ENCODE peak calls at places on chromosomes 1 and 21, in nine cellular contexts. Z is GM23248, R is body of pancreas, E is tibial nerve, N is astrocyte, I is aorta, M is mucosa of descending colon, J is A673, D is fibroblast of lung. Y is an unnamed sample. For H3K9me3, the result is how much of the 10 kb centered on the place peaks cover.

GRCh38 chr1:22812092-22812880 is 101.6 kb downstream of the EPHB2 start:
- DNase-seq in Z (no peak), R (no peak), E (no peak), N (no peak), I (peak), M (no peak), J (no peak), D (no peak), Y (no peak)

GRCh38 chr1:110390096-110390495 is 730 bp downstream of the SLC16A4 start:
- DNase-seq in Z (peak), R (no peak), E (peak), N (peak), I (peak), M (no peak), J (no peak), D (peak), Y (peak)

GRCh38 chr1:234731371-234732085 is 121.5 kb upstream of the IRF2BP2 start:
- DNase-seq in Z (peak), R (no peak), E (no peak), N (peak), I (peak), M (no peak), J (no peak), D (peak), Y (no peak)

GRCh38 chr1:228279011-228279721 is 71.3 kb downstream of the OBSCN start:
- DNase-seq in Z (no peak), R (no peak), E (no peak), N (no peak), I (no peak), M (no peak), J (no peak), D (no peak), Y (no peak)

GRCh38 chr1:19825298-19825697 is 10.2 kb upstream of the RNF186 start:
- DNase-seq in Z (no peak), R (peak), E (no peak), N (no peak), I (no peak), M (no peak), J (peak), D (no peak), Y (no peak)

GRCh38 chr1:16006552-16007485 is 2.8 kb downstream of the SRARP start:
- DNase-seq in Z (peak), R (no peak), E (no peak), N (no peak), I (peak), M (no peak), J (peak), D (peak), Y (no peak)

GRCh38 chr1:41870076-41870562 is 48.6 kb downstream of the HIVEP3 start:
- DNase-seq in Z (peak), R (no peak), E (no peak), N (peak), I (no peak), M (no peak), J (peak), D (peak), Y (no peak)

GRCh38 chr1:65948609-65949229 is 156.0 kb downstream of the PDE4B start:
- DNase-seq in Z (peak), R (no peak), E (no peak), N (peak), I (no peak), M (no peak), J (peak), D (peak), Y (no peak)

GRCh38 chr1:232509570-232509969 is 120.4 kb downstream of the SIPA1L2 start:
- DNase-seq in Z (no peak), R (no peak), E (no peak), N (peak), I (no peak), M (no peak), J (no peak), D (peak), Y (no peak)

GRCh38 chr1:15246960-15247614 is at the start of gene FHAD1:
- DNase-seq in Z (peak), R (peak), E (no peak), N (peak), I (peak), M (peak), J (peak), D (peak), Y (no peak)

GRCh38 chr1:205456383-205456867 is 580 bp upstream of the BLACAT1 start:
- DNase-seq in Z (no peak), R (no peak), E (no peak), N (no peak), I (no peak), M (no peak), J (no peak), D (no peak), Y (no peak)

GRCh38 chr1:116768416-116768815 is 14.2 kb downstream of the CD2 start:
- DNase-seq in Z (no peak), R (no peak), E (no peak), N (no peak), I (no peak), M (no peak), J (no peak), D (no peak), Y (no peak)

GRCh38 chr1:97573560-97573959 is 347.3 kb downstream of the DPYD start:
- DNase-seq in Z (peak), R (no peak), E (no peak), N (no peak), I (no peak), M (no peak), J (no peak), D (no peak), Y (no peak)

GRCh38 chr1:51839094-51839493 is 39.4 kb downstream of the NRDC start:
- DNase-seq in Z (no peak), R (no peak), E (no peak), N (no peak), I (no peak), M (no peak), J (no peak), D (no peak), Y (no peak)

GRCh38 chr1:228340686-228341449 is 65.8 kb downstream of the TRIM11 start:
- DNase-seq in Z (no peak), R (peak), E (no peak), N (no peak), I (peak), M (peak), J (peak), D (no peak), Y (peak)

GRCh38 chr1:47569681-47570470 is 132.0 kb downstream of the FOXD2 start:
- DNase-seq in Z (peak), R (peak), E (peak), N (peak), I (peak), M (no peak), J (peak), D (peak), Y (peak)

GRCh38 chr1:212514056-212514614 is 81.4 kb downstream of the NENF start:
- DNase-seq in Z (peak), R (peak), E (peak), N (peak), I (peak), M (peak), J (peak), D (peak), Y (peak)

GRCh38 chr1:47507921-47508894 is 70.4 kb downstream of the FOXD2 start:
- DNase-seq in Z (peak), R (peak), E (no peak), N (no peak), I (peak), M (peak), J (peak), D (no peak), Y (peak)

GRCh38 chr1:41713557-41714327 is 205.0 kb downstream of the HIVEP3 start:
- DNase-seq in Z (peak), R (no peak), E (no peak), N (peak), I (no peak), M (no peak), J (peak), D (peak), Y (no peak)

GRCh38 chr1:7587726-7588456 is 183.2 kb upstream of the VAMP3 start:
- DNase-seq in Z (no peak), R (no peak), E (no peak), N (no peak), I (peak), M (peak), J (no peak), D (no peak), Y (peak)

GRCh38 chr1:218171302-218171893 is 113.7 kb upstream of the RRP15 start:
- DNase-seq in Z (peak), R (no peak), E (no peak), N (peak), I (no peak), M (no peak), J (peak), D (peak), Y (no peak)

GRCh38 chr1:53326598-53327182 is 1.2 kb downstream of the LRP8 start:
- DNase-seq in Z (peak), R (no peak), E (no peak), N (peak), I (no peak), M (peak), J (peak), D (no peak), Y (no peak)

GRCh38 chr1:14970115-14970798 is 183.3 kb upstream of the TMEM51 start:
- DNase-seq in Z (peak), R (peak), E (peak), N (peak), I (peak), M (no peak), J (peak), D (peak), Y (peak)

GRCh38 chr1:5975133-5975880 is 16.9 kb downstream of the NPHP4 start:
- DNase-seq in Z (peak), R (peak), E (no peak), N (peak), I (no peak), M (peak), J (peak), D (peak), Y (no peak)

GRCh38 chr1:31584869-31585735 is 8.8 kb downstream of the TINAGL1 start:
- DNase-seq in Z (no peak), R (no peak), E (no peak), N (no peak), I (no peak), M (no peak), J (no peak), D (no peak), Y (no peak)

GRCh38 chr21:38352536-38353219 is 95.9 kb downstream of the KCNJ15 start:
- DNase-seq in Z (peak), R (peak), E (peak), N (peak), I (peak), M (no peak), J (peak), D (peak), Y (peak)

GRCh38 chr1:77459881-77460280 is 178.1 kb downstream of the AK5 start:
- DNase-seq in Z (peak), R (no peak), E (no peak), N (peak), I (no peak), M (no peak), J (peak), D (peak), Y (no peak)

GRCh38 chr1:224116131-224116530 is 2.2 kb downstream of the FBXO28 start:
- DNase-seq in Z (peak), R (no peak), E (no peak), N (peak), I (no peak), M (no peak), J (peak), D (peak), Y (no peak)

GRCh38 chr21:35026617-35027557 is 22.2 kb downstream of the RUNX1 start:
- DNase-seq in Z (peak), R (no peak), E (peak), N (peak), I (peak), M (peak), J (no peak), D (peak), Y (peak)

GRCh38 chr1:29297476-29297875 is 61.2 kb downstream of the PTPRU start:
- DNase-seq in Z (no peak), R (no peak), E (no peak), N (peak), I (no peak), M (no peak), J (no peak), D (peak), Y (no peak)

GRCh38 chr1:45337630-45338320 is 2.2 kb upstream of the TOE1 start:
- DNase-seq in Z (no peak), R (no peak), E (no peak), N (no peak), I (no peak), M (no peak), J (no peak), D (peak), Y (no peak)

GRCh38 chr1:219185486-219186117 is 11.9 kb downstream of the LYPLAL1 start:
- DNase-seq in Z (peak), R (no peak), E (no peak), N (no peak), I (no peak), M (no peak), J (no peak), D (no peak), Y (no peak)

GRCh38 chr1:232471250-232471649 is 158.7 kb downstream of the SIPA1L2 start:
- DNase-seq in Z (no peak), R (no peak), E (no peak), N (no peak), I (no peak), M (no peak), J (peak), D (no peak), Y (no peak)

GRCh38 chr1:229339520-229339919 is 3.3 kb downstream of the CCSAP start:
- DNase-seq in Z (peak), R (no peak), E (no peak), N (no peak), I (no peak), M (no peak), J (no peak), D (no peak), Y (no peak)

GRCh38 chr1:99207216-99207615 is 57.1 kb upstream of the PLPPR4 start:
- DNase-seq in Z (no peak), R (no peak), E (no peak), N (no peak), I (no peak), M (no peak), J (no peak), D (no peak), Y (no peak)

GRCh38 chr1:202516434-202516877 is 168.0 kb downstream of the PPP1R12B start:
- DNase-seq in Z (no peak), R (no peak), E (no peak), N (peak), I (no peak), M (no peak), J (no peak), D (peak), Y (no peak)

GRCh38 chr1:109894823-109895719 is 15.6 kb upstream of the CSF1 start:
- DNase-seq in Z (no peak), R (no peak), E (no peak), N (no peak), I (no peak), M (no peak), J (no peak), D (no peak), Y (no peak)

GRCh38 chr1:24018611-24019580 is 38.8 kb upstream of the SRSF10 start:
- DNase-seq in Z (peak), R (peak), E (peak), N (peak), I (peak), M (peak), J (peak), D (peak), Y (peak)

GRCh38 chr1:248359415-248359814 is 2.0 kb upstream of the OR2T4 start:
- DNase-seq in Z (no peak), R (no peak), E (no peak), N (no peak), I (no peak), M (no peak), J (no peak), D (no peak), Y (no peak)
- H3K9me3 ChIP-seq in Z (under half), R (under half), E (under half), N (under half), I (under half), M (under half), J (under half), D (under half), Y (under half)

DNA sequence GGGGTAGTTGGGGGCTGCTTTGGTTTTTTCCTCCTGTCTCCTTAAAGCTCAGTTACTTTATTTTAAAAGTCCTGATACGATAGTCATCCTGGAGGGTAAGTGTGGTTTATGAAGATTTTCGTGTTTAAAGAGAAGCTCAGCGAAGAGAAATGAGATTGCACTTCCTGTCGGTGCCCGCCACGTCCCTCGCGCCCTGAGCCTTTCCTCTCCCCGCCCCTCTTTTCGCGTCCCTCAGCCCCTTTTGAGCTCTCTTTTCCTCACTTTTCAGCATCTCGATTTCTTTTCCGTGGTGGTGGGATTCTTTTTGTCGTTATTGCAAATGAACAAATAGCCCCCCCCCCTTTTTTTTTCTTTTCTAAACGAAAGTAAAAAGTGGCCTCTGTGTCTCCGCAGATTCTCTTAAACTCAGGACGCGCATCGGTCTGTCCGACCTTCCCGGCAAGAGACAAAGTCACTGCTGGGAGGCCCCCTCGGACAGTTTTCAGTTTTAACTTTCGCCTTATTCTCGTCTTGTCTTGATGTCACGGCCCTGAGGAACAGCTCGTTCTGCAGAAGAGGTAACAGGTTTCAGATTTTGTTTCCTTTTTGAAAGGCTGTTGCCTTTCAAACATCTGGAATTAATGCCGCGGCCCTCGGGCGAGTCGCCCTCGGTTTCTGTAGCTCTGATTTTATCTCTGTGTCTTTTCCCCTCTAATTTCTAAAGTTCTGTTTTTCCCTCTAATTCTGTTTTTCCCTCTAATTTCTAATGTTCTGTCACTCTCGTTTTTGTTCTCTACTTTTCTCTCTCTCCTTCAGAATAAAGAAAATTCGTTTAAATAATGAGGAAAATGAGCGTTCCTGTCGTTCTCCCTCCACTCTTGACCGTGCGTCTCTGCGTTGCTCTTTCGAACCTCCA is 1.0 kb upstream of the DMRTA2 start:
- DNase-seq in Z (no peak), R (no peak), E (no peak), N (no peak), I (no peak), M (no peak), J (peak), D (no peak), Y (no peak)
- H3K9me3 ChIP-seq in Z (under half), R (under half), E (under half), N (under half), I (under half), M (under half), J (under half), D (under half), Y (under half)

GRCh38 chr1:3116560-3116959 is 47.6 kb downstream of the PRDM16 start:
- DNase-seq in Z (no peak), R (no peak), E (no peak), N (no peak), I (no peak), M (no peak), J (no peak), D (no peak), Y (no peak)
- H3K9me3 ChIP-seq in Z (under half), R (under half), E (under half), N (under half), I (under half), M (under half), J (under half), D (under half), Y (under half)

DNA sequence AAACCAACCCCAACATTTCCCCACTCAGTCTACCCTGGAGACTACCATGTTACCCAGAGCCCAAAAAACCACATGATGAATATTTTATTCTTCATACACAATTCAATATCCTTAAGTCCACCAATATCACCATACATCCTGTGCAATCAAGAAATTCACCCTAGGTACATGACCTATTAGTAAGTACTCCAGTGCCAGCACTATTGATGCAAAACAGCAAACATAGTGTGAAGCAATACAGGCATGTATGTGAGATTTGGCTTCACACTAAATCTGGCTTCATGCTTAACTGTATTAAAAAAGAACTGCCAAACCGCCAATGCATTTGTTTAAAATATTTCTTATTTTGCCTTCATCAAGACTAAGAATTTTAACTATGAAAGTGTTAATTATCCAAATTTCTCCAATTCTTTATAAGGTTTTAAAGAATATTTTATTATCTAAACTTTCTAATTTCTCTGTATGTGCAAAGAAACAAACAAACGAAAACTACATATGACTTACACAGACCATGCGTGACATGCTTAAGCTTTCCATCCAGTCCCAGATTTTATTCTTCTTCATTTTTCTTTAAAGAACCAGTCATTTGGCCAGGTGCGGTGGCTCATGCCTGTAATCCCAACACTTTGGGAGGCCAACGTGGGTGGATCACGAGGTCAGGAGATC is 22.4 kb upstream of the TMEM125 start:
- DNase-seq in Z (no peak), R (no peak), E (no peak), N (no peak), I (no peak), M (no peak), J (no peak), D (no peak), Y (no peak)
- H3K9me3 ChIP-seq in Z (under half), R (under half), E (under half), N (under half), I (under half), M (under half), J (under half), D (under half), Y (under half)

DNA sequence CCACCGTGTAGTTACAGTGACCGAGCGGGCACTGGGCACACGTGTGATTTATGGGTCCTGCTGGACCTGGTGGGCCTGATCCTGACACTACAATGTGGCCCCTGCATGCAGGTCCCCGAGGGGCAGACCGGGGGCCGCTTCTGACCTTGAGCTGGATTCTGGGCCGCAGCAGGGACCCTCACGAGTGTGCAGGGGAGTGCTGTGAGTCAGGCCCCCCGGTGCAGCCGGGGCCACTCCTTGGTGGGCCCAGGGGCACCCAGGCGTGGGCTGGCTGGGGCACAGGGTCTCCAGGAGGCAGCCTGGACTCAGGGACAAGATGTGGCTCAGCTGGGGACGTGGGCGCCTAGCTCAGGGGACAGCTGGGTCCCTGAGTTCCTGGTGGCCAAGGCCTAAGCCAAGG is 77.5 kb upstream of the TTC34 start:
- DNase-seq in Z (no peak), R (no peak), E (no peak), N (no peak), I (no peak), M (no peak), J (no peak), D (no peak), Y (no peak)
- H3K9me3 ChIP-seq in Z (under half), R (under half), E (under half), N (under half), I (under half), M (under half), J (under half), D (under half), Y (under half)